ENCODE peak calls at places on chromosomes 1 and 21, in four cellular contexts. One of them, this sample, is unnamed.

GRCh38 chr1:182175340-182176068 is 114.0 kb upstream of the ZNF648 start:
- DNase-seq in HCT116: no peak
- DNase-seq in HAP-1: no peak
- DNase-seq in heart right ventricle: no peak
- DNase-seq in this sample: no peak

GRCh38 chr1:55378582-55378981 is 163.4 kb upstream of the USP24 start:
- DNase-seq in HCT116: peak; percentile 38
- DNase-seq in HAP-1: no peak
- DNase-seq in heart right ventricle: no peak
- DNase-seq in this sample: no peak

GRCh38 chr1:91400133-91400725 is 4.4 kb downstream of the HFM1 start:
- DNase-seq in HCT116: no peak
- DNase-seq in HAP-1: no peak
- DNase-seq in heart right ventricle: peak; percentile 34
- DNase-seq in this sample: no peak

GRCh38 chr1:156407344-156407743 is 38.3 kb downstream of the RHBG start:
- DNase-seq in HCT116: no peak
- DNase-seq in HAP-1: no peak
- DNase-seq in heart right ventricle: no peak
- DNase-seq in this sample: no peak

GRCh38 chr1:220528679-220529529 is 968 bp downstream of the MARK1 start:
- DNase-seq in HCT116: no peak
- DNase-seq in HAP-1: no peak
- DNase-seq in heart right ventricle: peak; percentile 19
- DNase-seq in this sample: no peak

GRCh38 chr21:25970254-25970930 is 200.2 kb downstream of the APP start:
- DNase-seq in HCT116: no peak
- DNase-seq in HAP-1: no peak
- DNase-seq in heart right ventricle: no peak
- DNase-seq in this sample: no peak

GRCh38 chr1:19044975-19045831 is 88.7 kb upstream of the IFFO2 start:
- DNase-seq in HCT116: no peak
- DNase-seq in HAP-1: no peak
- DNase-seq in heart right ventricle: no peak
- DNase-seq in this sample: peak; percentile 6

GRCh38 chr21:25214676-25215075 is 392.6 kb downstream of the MRPL39 start:
- DNase-seq in HCT116: no peak
- DNase-seq in HAP-1: no peak
- DNase-seq in heart right ventricle: no peak
- DNase-seq in this sample: no peak

GRCh38 chr1:37930246-37931142 is 16.4 kb downstream of the INPP5B start:
- DNase-seq in HCT116: no peak
- DNase-seq in HAP-1: no peak
- DNase-seq in heart right ventricle: peak; percentile 46
- DNase-seq in this sample: peak; percentile 9

GRCh38 chr1:90204036-90204594 is 209.2 kb downstream of the ZNF326 start:
- DNase-seq in HCT116: no peak
- DNase-seq in HAP-1: no peak
- DNase-seq in heart right ventricle: no peak
- DNase-seq in this sample: no peak

GRCh38 chr1:103859721-103860120 is 110.0 kb downstream of the AMY1C start:
- DNase-seq in HCT116: no peak
- DNase-seq in HAP-1: no peak
- DNase-seq in heart right ventricle: no peak
- DNase-seq in this sample: no peak

GRCh38 chr1:159250817-159251216 is 46.1 kb downstream of the ACKR1 start:
- DNase-seq in HCT116: no peak
- DNase-seq in HAP-1: no peak
- DNase-seq in heart right ventricle: no peak
- DNase-seq in this sample: no peak

GRCh38 chr1:20496241-20496661 is 10.2 kb upstream of the CAMK2N1 start:
- DNase-seq in HCT116: peak; percentile 99
- DNase-seq in HAP-1: no peak
- DNase-seq in heart right ventricle: no peak
- DNase-seq in this sample: no peak

GRCh38 chr1:69648486-69648885 is 80.8 kb downstream of the LRRC7 start:
- DNase-seq in HCT116: no peak
- DNase-seq in HAP-1: no peak
- DNase-seq in heart right ventricle: no peak
- DNase-seq in this sample: no peak

GRCh38 chr1:160877221-160877620 is 7.8 kb downstream of the ITLN1 start:
- DNase-seq in HCT116: no peak
- DNase-seq in HAP-1: no peak
- DNase-seq in heart right ventricle: no peak
- DNase-seq in this sample: no peak

GRCh38 chr1:203267912-203268311 is 37.4 kb upstream of the BTG2 start:
- DNase-seq in HCT116: no peak
- DNase-seq in HAP-1: no peak
- DNase-seq in heart right ventricle: no peak
- DNase-seq in this sample: no peak

GRCh38 chr1:209931141-209931540 is 6.9 kb upstream of the SYT14 start:
- DNase-seq in HCT116: no peak
- DNase-seq in HAP-1: no peak
- DNase-seq in heart right ventricle: no peak
- DNase-seq in this sample: no peak

GRCh38 chr1:24926596-24927249 is 3.4 kb downstream of the RUNX3 start:
- DNase-seq in HCT116: no peak
- DNase-seq in HAP-1: no peak
- DNase-seq in heart right ventricle: no peak
- DNase-seq in this sample: no peak

GRCh38 chr21:29104239-29104708 is 26.2 kb upstream of the MAP3K7CL start:
- DNase-seq in HCT116: no peak
- DNase-seq in HAP-1: no peak
- DNase-seq in heart right ventricle: no peak
- DNase-seq in this sample: no peak

GRCh38 chr1:2266301-2266967 is 38.3 kb downstream of the SKI start:
- DNase-seq in HCT116: no peak
- DNase-seq in HAP-1: no peak
- DNase-seq in heart right ventricle: no peak
- DNase-seq in this sample: no peak

GRCh38 chr1:43445618-43446387 is 7.9 kb downstream of the HYI start:
- DNase-seq in HCT116: no peak
- DNase-seq in HAP-1: no peak
- DNase-seq in heart right ventricle: no peak
- DNase-seq in this sample: no peak

GRCh38 chr1:24415910-24416665 is 486 bp downstream of the NIPAL3 start:
- DNase-seq in HCT116: no peak
- DNase-seq in HAP-1: no peak
- DNase-seq in heart right ventricle: no peak
- DNase-seq in this sample: no peak

GRCh38 chr1:234913771-234914170 is 214.9 kb downstream of the TOMM20 start:
- DNase-seq in HCT116: no peak
- DNase-seq in HAP-1: no peak
- DNase-seq in heart right ventricle: no peak
- DNase-seq in this sample: no peak

GRCh38 chr1:115697619-115698018 is 55.8 kb downstream of the VANGL1 start:
- DNase-seq in HCT116: no peak
- DNase-seq in HAP-1: no peak
- DNase-seq in heart right ventricle: no peak
- DNase-seq in this sample: no peak

GRCh38 chr1:154499446-154499845 is 2.6 kb upstream of the TDRD10 start:
- DNase-seq in HCT116: no peak
- DNase-seq in HAP-1: no peak
- DNase-seq in heart right ventricle: no peak
- DNase-seq in this sample: no peak
- H3K4me3 ChIP-seq in HCT116: no peak overlapping the region
- H3K4me3 ChIP-seq in HAP-1: no peak overlapping the region
- H3K4me3 ChIP-seq in heart right ventricle: peak overlapping the region; percentile 67
- H3K4me3 ChIP-seq in this sample: no peak overlapping the region

GRCh38 chr1:33007190-33008050 is 29.3 kb downstream of the AK2 start:
- DNase-seq in HCT116: peak; percentile 57
- DNase-seq in HAP-1: peak; percentile 32
- DNase-seq in heart right ventricle: peak; percentile 30
- DNase-seq in this sample: no peak
- H3K4me1 ChIP-seq in HCT116: peaks cover 23% of the 10 kb centered on the region
- H3K4me1 ChIP-seq in HAP-1: no peaks in the 10 kb centered on the region
- H3K4me1 ChIP-seq in heart right ventricle: peaks cover 80% of the 10 kb centered on the region
- H3K4me1 ChIP-seq in this sample: no peaks in the 10 kb centered on the region

GRCh38 chr1:201648911-201649775 is 110.2 kb downstream of the NAV1 start:
- DNase-seq in HCT116: no peak
- DNase-seq in HAP-1: no peak
- DNase-seq in heart right ventricle: no peak
- DNase-seq in this sample: no peak
- H3K4me3 ChIP-seq in HCT116: peak overlapping the region; percentile 73
- H3K4me3 ChIP-seq in HAP-1: no peak overlapping the region
- H3K4me3 ChIP-seq in heart right ventricle: peak overlapping the region; percentile 65
- H3K4me3 ChIP-seq in this sample: no peak overlapping the region

DNA sequence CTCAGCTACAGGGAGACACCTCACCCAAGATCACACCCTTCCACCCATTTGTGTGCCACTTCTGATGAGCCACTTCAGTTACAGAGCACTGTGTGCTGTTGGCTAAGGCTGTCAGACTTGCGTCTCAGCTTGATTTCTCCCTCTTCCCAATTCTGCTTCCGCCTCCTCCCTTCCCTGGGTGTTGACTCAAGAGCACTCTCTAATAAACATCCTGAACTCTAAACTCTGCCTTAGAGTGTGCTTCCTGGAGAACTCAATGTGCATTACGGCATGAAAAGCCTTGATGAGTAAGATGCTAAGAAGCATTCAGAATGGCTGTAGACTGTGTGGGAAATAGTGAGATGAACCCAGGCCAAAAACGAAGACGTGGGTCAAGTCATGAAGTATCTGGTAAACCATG is 54.9 kb upstream of the S1PR1 start:
- DNase-seq in HCT116: no peak
- DNase-seq in HAP-1: no peak
- DNase-seq in heart right ventricle: no peak
- DNase-seq in this sample: no peak
- H3K4me1 ChIP-seq in HCT116: no peaks in the 10 kb centered on the region
- H3K4me1 ChIP-seq in HAP-1: no peaks in the 10 kb centered on the region
- H3K4me1 ChIP-seq in heart right ventricle: peaks cover 38% of the 10 kb centered on the region
- H3K4me1 ChIP-seq in this sample: peaks cover 21% of the 10 kb centered on the region

DNA sequence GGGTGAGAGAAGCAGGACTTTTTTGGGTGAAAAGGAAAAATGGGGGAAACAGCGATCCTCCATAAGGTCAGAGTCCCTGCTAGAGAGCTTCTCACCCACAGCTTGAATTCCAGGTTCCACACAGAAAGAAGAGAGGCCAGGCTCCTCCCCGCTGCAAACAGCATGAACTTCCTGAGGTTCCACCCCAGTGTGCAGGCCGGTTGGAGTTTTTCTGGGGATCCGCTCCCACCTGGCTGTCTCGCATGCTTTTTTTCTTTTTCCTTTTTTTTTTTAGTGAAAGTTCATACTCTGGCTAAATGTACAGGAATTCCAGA is 595.1 kb upstream of the ZP4 start:
- DNase-seq in HCT116: no peak
- DNase-seq in HAP-1: no peak
- DNase-seq in heart right ventricle: no peak
- DNase-seq in this sample: no peak
- H3K4me3 ChIP-seq in HCT116: no peak overlapping the region
- H3K4me3 ChIP-seq in HAP-1: no peak overlapping the region
- H3K4me3 ChIP-seq in heart right ventricle: no peak overlapping the region
- H3K4me3 ChIP-seq in this sample: no peak overlapping the region

DNA sequence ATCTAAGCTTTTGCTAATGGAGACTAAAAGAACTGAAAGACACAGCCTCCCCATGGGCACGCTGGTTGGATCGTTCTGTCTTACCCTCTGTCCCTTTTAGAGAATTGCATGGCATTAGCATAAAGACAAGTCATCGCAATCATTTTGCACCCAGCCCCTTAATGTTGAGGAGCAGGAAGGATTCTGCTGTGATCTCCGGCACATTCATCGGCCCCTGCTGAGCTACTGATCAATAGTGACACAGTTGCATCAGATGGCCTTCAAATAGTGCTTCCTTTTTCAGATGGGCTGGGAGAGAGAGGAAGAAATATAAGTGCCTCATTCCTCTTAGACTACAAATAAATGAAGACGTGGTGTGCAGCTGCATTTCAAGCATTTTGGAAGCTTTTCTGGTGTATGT is 75.4 kb downstream of the NOS1AP start:
- DNase-seq in HCT116: peak; percentile 79
- DNase-seq in HAP-1: no peak
- DNase-seq in heart right ventricle: no peak
- DNase-seq in this sample: no peak
- H3K4me1 ChIP-seq in HCT116: peaks cover 72% of the 10 kb centered on the region
- H3K4me1 ChIP-seq in HAP-1: no peaks in the 10 kb centered on the region
- H3K4me1 ChIP-seq in heart right ventricle: no peaks in the 10 kb centered on the region
- H3K4me1 ChIP-seq in this sample: no peaks in the 10 kb centered on the region

GRCh38 chr1:146007048-146007784 is 10.8 kb upstream of the TXNIP start:
- DNase-seq in HCT116: peak; percentile 66
- DNase-seq in HAP-1: peak; percentile 81
- DNase-seq in heart right ventricle: peak; percentile 90
- DNase-seq in this sample: peak; percentile 63
- H3K4me3 ChIP-seq in HCT116: no peak overlapping the region
- H3K4me3 ChIP-seq in HAP-1: no peak overlapping the region
- H3K4me3 ChIP-seq in heart right ventricle: no peak overlapping the region
- H3K4me3 ChIP-seq in this sample: peak overlapping the region; percentile 60

GRCh38 chr1:39625009-39625408 is 14.4 kb downstream of the HEYL start:
- DNase-seq in HCT116: no peak
- DNase-seq in HAP-1: no peak
- DNase-seq in heart right ventricle: no peak
- DNase-seq in this sample: no peak

GRCh38 chr1:39628807-39629347 is 10.6 kb downstream of the HEYL start:
- DNase-seq in HCT116: no peak
- DNase-seq in HAP-1: no peak
- DNase-seq in heart right ventricle: no peak
- DNase-seq in this sample: no peak

GRCh38 chr1:39625462-39626273 is 13.8 kb downstream of the HEYL start:
- DNase-seq in HCT116: no peak
- DNase-seq in HAP-1: no peak
- DNase-seq in heart right ventricle: peak; percentile 88
- DNase-seq in this sample: no peak

GRCh38 chr1:39623053-39623452 is 16.4 kb downstream of the HEYL start:
- DNase-seq in HCT116: no peak
- DNase-seq in HAP-1: no peak
- DNase-seq in heart right ventricle: peak; percentile 62
- DNase-seq in this sample: no peak

GRCh38 chr1:39626646-39627045 is 12.8 kb downstream of the HEYL start:
- DNase-seq in HCT116: no peak
- DNase-seq in HAP-1: no peak
- DNase-seq in heart right ventricle: no peak
- DNase-seq in this sample: no peak
- H3K4me1 ChIP-seq in HCT116: no peaks in the 10 kb centered on the region
- H3K4me1 ChIP-seq in HAP-1: no peaks in the 10 kb centered on the region
- H3K4me1 ChIP-seq in heart right ventricle: peaks cover 70% of the 10 kb centered on the region
- H3K4me1 ChIP-seq in this sample: no peaks in the 10 kb centered on the region

GRCh38 chr21:37443683-37444082 is 77.1 kb downstream of the DYRK1A start:
- DNase-seq in HCT116: no peak
- DNase-seq in HAP-1: no peak
- DNase-seq in heart right ventricle: no peak
- DNase-seq in this sample: no peak
- H3K4me3 ChIP-seq in HCT116: no peak overlapping the region
- H3K4me3 ChIP-seq in HAP-1: no peak overlapping the region
- H3K4me3 ChIP-seq in heart right ventricle: no peak overlapping the region
- H3K4me3 ChIP-seq in this sample: no peak overlapping the region

This sample was measured in CD8-positive, alpha-beta memory T cell.